ENCODE peak calls at places on chromosome 2, in nine cellular contexts. M is NCI-H2081; A is esophagus squamous epithelium; Z is ovary; X is activated T-cell treated with anti-CD3 and anti-CD28 coated beads for 4 hours; P is mesenchymal stem cell; C is GM18507; N is 8988T; S is stimulated activated CD4-positive, alpha-beta T cell treated with anti-CD3 and anti-CD28 coated beads, Interleukin-1b, Interleukin-23, amount 100 ng/mL, for 48 hours. Y is an unnamed sample.

GRCh38 chr2:168443818-168444217 is 12.3 kb upstream of the CERS6 start:
- DNase-seq in M (no peak), A (no peak), Z (no peak), X (no peak), P (no peak), C (no peak), N (no peak), S (no peak), Y (no peak)

GRCh38 chr2:136101042-136101441 is 16.9 kb downstream of the CXCR4 start:
- DNase-seq in M (no peak), A (no peak), Z (no peak), X (no peak), P (no peak), C (no peak), N (no peak), S (no peak), Y (no peak)

GRCh38 chr2:188399159-188399558 is 107.5 kb downstream of the GULP1 start:
- DNase-seq in M (peak; percentile 32), A (no peak), Z (no peak), X (no peak), P (peak; percentile 45), C (no peak), N (no peak), S (no peak), Y (no peak)

GRCh38 chr2:217459675-217460405 is 543.0 kb downstream of the TNS1 start:
- DNase-seq in M (no peak), A (no peak), Z (no peak), X (no peak), P (no peak), C (no peak), N (no peak), S (no peak), Y (no peak)

GRCh38 chr2:46985512-46985911 is 69.9 kb upstream of the MCFD2 start:
- DNase-seq in M (no peak), A (no peak), Z (no peak), X (no peak), P (peak; percentile 61), C (no peak), N (no peak), S (peak; percentile 44), Y (no peak)

GRCh38 chr2:56749152-56749752 is 565.5 kb downstream of the CCDC85A start:
- DNase-seq in M (peak; percentile 65), A (no peak), Z (no peak), X (no peak), P (peak; percentile 47), C (no peak), N (no peak), S (no peak), Y (no peak)

GRCh38 chr2:19897623-19898245 is 4.0 kb downstream of the TTC32 start:
- DNase-seq in M (peak; percentile 10), A (no peak), Z (no peak), X (no peak), P (no peak), C (no peak), N (no peak), S (no peak), Y (no peak)

GRCh38 chr2:147275943-147276342 is 568.9 kb upstream of the ACVR2A start:
- DNase-seq in M (no peak), A (no peak), Z (no peak), X (no peak), P (no peak), C (no peak), N (no peak), S (no peak), Y (no peak)

GRCh38 chr2:238294393-238295143 is 6.2 kb upstream of the PER2 start:
- DNase-seq in M (no peak), A (no peak), Z (no peak), X (no peak), P (no peak), C (no peak), N (no peak), S (no peak), Y (no peak)

GRCh38 chr2:69581774-69582581 is 61.6 kb downstream of the AAK1 start:
- DNase-seq in M (no peak), A (no peak), Z (no peak), X (no peak), P (peak; percentile 46), C (no peak), N (no peak), S (no peak), Y (peak; percentile 43)

GRCh38 chr2:37809525-37809924 is 115.6 kb upstream of the RMDN2 start:
- DNase-seq in M (peak; percentile 24), A (no peak), Z (peak; percentile 33), X (no peak), P (peak; percentile 58), C (no peak), N (no peak), S (no peak), Y (no peak)

GRCh38 chr2:109128048-109128465 is 948 bp upstream of the SH3RF3 start:
- DNase-seq in M (peak; percentile 82), A (no peak), Z (peak; percentile 89), X (peak; percentile 46), P (peak; percentile 93), C (peak; percentile 65), N (peak; percentile 97), S (peak; percentile 66), Y (peak; percentile 86)

GRCh38 chr2:207085110-207085509 is 80.6 kb downstream of the KLF7 start:
- DNase-seq in M (no peak), A (no peak), Z (no peak), X (no peak), P (no peak), C (no peak), N (no peak), S (no peak), Y (no peak)

GRCh38 chr2:55862269-55862668 is 61.3 kb downstream of the EFEMP1 start:
- DNase-seq in M (no peak), A (no peak), Z (no peak), X (no peak), P (peak; percentile 97), C (no peak), N (no peak), S (no peak), Y (no peak)

GRCh38 chr2:231715988-231716616 is 7.8 kb downstream of the PTMA start:
- DNase-seq in M (no peak), A (no peak), Z (no peak), X (no peak), P (peak; percentile 67), C (no peak), N (no peak), S (no peak), Y (no peak)

GRCh38 chr2:46872876-46873631 is 42.6 kb downstream of the MCFD2 start:
- DNase-seq in M (no peak), A (no peak), Z (no peak), X (no peak), P (no peak), C (no peak), N (no peak), S (no peak), Y (no peak)

GRCh38 chr2:46009772-46010171 is 287.4 kb upstream of the EPAS1 start:
- DNase-seq in M (no peak), A (no peak), Z (no peak), X (no peak), P (no peak), C (no peak), N (no peak), S (no peak), Y (no peak)

Y was measured in heart left ventricle.